ENCODE peak calls at places on chromosome 5, in four cellular contexts. A is breast epithelium, V is fibroblast of lung, O is colonic mucosa. Y is an unnamed sample. For H3K4me1, the result is how much of the 10 kb centered on the place peaks cover.

GRCh38 chr5:37714756-37715155 is 125.1 kb downstream of the GDNF start:
- DNase-seq in V (no peak), A (no peak), O (no peak), Y (no peak)

GRCh38 chr5:77312411-77312810 is 101.9 kb downstream of the PDE8B start:
- DNase-seq in A (no peak), V (peak), O (no peak), Y (no peak)

GRCh38 chr5:135921388-135921787 is 25.7 kb upstream of the IL9 start:
- DNase-seq in O (no peak), A (no peak), V (no peak), Y (no peak)

GRCh38 chr5:64615895-64616294 is 74.4 kb upstream of the SHISAL2B start:
- DNase-seq in V (no peak), O (no peak), A (no peak), Y (no peak)

GRCh38 chr5:170053896-170054295 is 51.8 kb upstream of the FOXI1 start:
- DNase-seq in V (no peak), O (no peak), A (no peak), Y (no peak)

GRCh38 chr5:28807230-28807629 is 1768.8 kb upstream of the CDH9 start:
- DNase-seq in A (no peak), O (no peak), V (peak), Y (no peak)

GRCh38 chr5:78886650-78887230 is 98.4 kb downstream of the ARSB start:
- DNase-seq in V (no peak), A (no peak), O (no peak), Y (no peak)

GRCh38 chr5:38793099-38793498 is 52.7 kb upstream of the OSMR start:
- DNase-seq in V (no peak), A (no peak), O (no peak), Y (no peak)

GRCh38 chr5:32109236-32109635 is 64.9 kb downstream of the GOLPH3 start:
- DNase-seq in O (no peak), A (no peak), V (peak), Y (no peak)

GRCh38 chr5:59564895-59565294 is 328.6 kb downstream of the PDE4D start:
- DNase-seq in A (no peak), V (no peak), O (peak), Y (no peak)

GRCh38 chr5:64489857-64490256 is 16.0 kb upstream of the RGS7BP start:
- DNase-seq in V (no peak), A (no peak), O (no peak), Y (no peak)

GRCh38 chr5:22835630-22836029 is 17.5 kb downstream of the CDH12 start:
- DNase-seq in V (no peak), O (no peak), A (no peak), Y (no peak)

GRCh38 chr5:3322642-3323041 is 273.0 kb upstream of the IRX1 start:
- DNase-seq in O (no peak), V (no peak), A (no peak), Y (no peak)

GRCh38 chr5:78953092-78953800 is 31.9 kb downstream of the ARSB start:
- DNase-seq in A (no peak), O (no peak), V (peak), Y (no peak)

GRCh38 chr5:172420215-172420934 is 34.0 kb downstream of the SH3PXD2B start:
- DNase-seq in V (peak), O (peak), A (peak), Y (peak)

GRCh38 chr5:90170231-90170630 is 239.3 kb downstream of the CETN3 start:
- DNase-seq in A (no peak), O (no peak), V (no peak), Y (no peak)

GRCh38 chr5:108375768-108376167 is 6.1 kb downstream of the FBXL17 start:
- DNase-seq in O (no peak), V (no peak), A (no peak), Y (no peak)

GRCh38 chr5:175773534-175774070 is 97.8 kb upstream of the CPLX2 start:
- DNase-seq in O (no peak), V (no peak), A (no peak), Y (no peak)

GRCh38 chr5:68221488-68221887 is 5.9 kb downstream of the PIK3R1 start:
- DNase-seq in A (no peak), V (no peak), O (no peak), Y (no peak)
- H3K4me1 ChIP-seq in A (under half), V (under half), O (under half), Y (half or more)

DNA sequence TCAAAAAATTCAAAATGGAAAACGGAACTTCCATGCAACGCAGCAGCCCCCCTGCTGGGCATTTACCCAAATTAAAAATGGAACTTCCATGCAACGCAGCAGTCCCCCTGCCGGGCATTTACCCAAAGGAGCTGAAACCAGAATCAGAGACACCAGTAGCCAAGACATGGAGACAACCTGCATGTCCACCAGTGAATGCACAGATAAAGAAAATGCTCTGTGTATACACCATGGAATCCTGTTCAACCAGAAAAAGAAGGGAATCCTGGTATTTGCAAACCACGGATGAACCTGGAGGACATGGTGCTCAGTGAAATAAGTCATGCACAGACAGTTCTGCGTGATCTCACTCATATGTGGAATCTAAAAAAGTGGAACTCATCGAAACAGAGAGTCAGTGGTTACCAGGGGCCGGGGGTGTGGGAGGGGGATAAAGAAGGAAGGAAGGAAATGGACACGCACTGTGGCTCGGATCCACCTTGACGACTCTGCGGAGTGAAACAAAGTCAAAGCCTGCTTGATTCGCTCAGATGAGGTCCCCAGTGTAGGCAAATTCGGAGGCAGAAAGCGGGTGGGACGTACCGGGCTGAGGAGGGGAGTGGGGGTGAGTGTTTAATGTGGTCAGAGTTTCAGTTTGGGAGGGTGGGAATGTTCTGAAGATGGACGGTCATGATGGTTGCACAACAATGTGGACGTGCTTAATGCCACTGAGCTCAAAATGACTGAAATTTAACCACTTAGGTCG is 40.2 kb upstream of the EXOC3 start:
- DNase-seq in A (peak), O (no peak), V (peak), Y (no peak)
- TF ChIP-seq CTCF in A (no peak), O (no peak), V (no peak), Y (no peak)

DNA sequence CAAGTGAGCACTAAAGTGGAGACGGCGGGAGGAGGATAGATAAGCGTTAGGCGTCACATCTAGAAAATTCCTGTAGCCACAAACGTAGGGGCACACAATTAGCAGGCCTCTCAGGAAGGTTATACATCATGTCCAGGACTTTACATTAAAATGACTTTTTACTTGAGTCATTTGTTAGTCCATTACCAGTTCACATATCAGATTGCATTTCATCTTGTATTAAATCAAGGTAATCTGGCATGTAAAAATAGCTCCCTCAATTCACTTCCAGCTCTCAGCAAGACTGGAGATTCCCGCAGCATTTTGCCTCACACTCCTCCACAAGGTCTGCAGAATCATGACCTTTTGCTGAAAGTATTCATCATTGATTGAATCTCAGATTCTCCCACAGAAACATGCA is 118.8 kb downstream of the PRDM6 start:
- DNase-seq in O (no peak), V (no peak), A (no peak), Y (no peak)
- H3K4me3 ChIP-seq in O (no peak), V (no peak), A (no peak), Y (no peak)

GRCh38 chr5:112918679-112919078 is 3.3 kb downstream of the REEP5 start:
- DNase-seq in V (peak), O (no peak), A (no peak), Y (no peak)
- H3K4me1 ChIP-seq in V (under half), O (under half), A (under half), Y (half or more)

Y was measured in vagina.